ENCODE peak calls at places on chromosomes 1 and 21, in four cellular contexts. J, W, P and M are unnamed samples.

GRCh38 chr1:24782689-24783088 is 37.4 kb downstream of the CLIC4 start:
- DNase-seq in J (no peak), W (no peak), P (no peak), M (no peak)

GRCh38 chr21:45413922-45414321 is 9.0 kb downstream of the COL18A1 start:
- DNase-seq in J (no peak), W (no peak), P (no peak), M (no peak)

GRCh38 chr21:36323032-36323431 is 3.0 kb downstream of the MORC3 start:
- DNase-seq in J (no peak), W (no peak), P (no peak), M (peak; percentile 53)

GRCh38 chr1:212630159-212630900 is 21.8 kb downstream of the ATF3 start:
- DNase-seq in J (peak; percentile 88), W (no peak), P (peak; percentile 8), M (peak; percentile 79)

GRCh38 chr1:25875154-25875855 is at the start of gene PAQR7:
- DNase-seq in J (peak; percentile 91), W (peak; percentile 27), P (peak; percentile 69), M (peak; percentile 76)

GRCh38 chr1:2379733-2380404 is 11.5 kb downstream of the MORN1 start:
- DNase-seq in J (no peak), W (no peak), P (no peak), M (no peak)

GRCh38 chr1:34500451-34500850 is 254.4 kb upstream of the GJB5 start:
- DNase-seq in J (peak; percentile 65), W (no peak), P (no peak), M (no peak)

GRCh38 chr1:25517476-25518394 is 25.7 kb upstream of the LDLRAP1 start:
- DNase-seq in J (no peak), W (no peak), P (no peak), M (no peak)

GRCh38 chr1:52919051-52919719 is 2.4 kb downstream of the ECHDC2 start:
- DNase-seq in J (no peak), W (no peak), P (no peak), M (no peak)

GRCh38 chr1:5916572-5917280 is 75.5 kb downstream of the NPHP4 start:
- DNase-seq in J (no peak), W (no peak), P (no peak), M (no peak)

GRCh38 chr1:162722036-162722435 is 68.5 kb upstream of the HSD17B7 start:
- DNase-seq in J (no peak), W (no peak), P (no peak), M (no peak)

GRCh38 chr21:38544681-38545080 is 46.4 kb upstream of the ERG start:
- DNase-seq in J (no peak), W (no peak), P (no peak), M (no peak)

GRCh38 chr1:211420389-211420788 is 71.6 kb downstream of the RD3 start:
- DNase-seq in J (no peak), W (no peak), P (no peak), M (no peak)

GRCh38 chr21:32826317-32827167 is 55.0 kb upstream of the PAXBP1 start:
- DNase-seq in J (peak; percentile 82), W (no peak), P (peak; percentile 33), M (peak; percentile 45)

GRCh38 chr1:86779308-86780191 is 75.2 kb downstream of the SH3GLB1 start:
- DNase-seq in J (no peak), W (no peak), P (no peak), M (no peak)

GRCh38 chr1:33347650-33347992 is 26.7 kb upstream of the A3GALT2 start:
- DNase-seq in J (no peak), W (no peak), P (no peak), M (no peak)

GRCh38 chr1:100458925-100459814 is 78.8 kb upstream of the GPR88 start:
- DNase-seq in J (peak; percentile 89), W (peak; percentile 51), P (peak; percentile 56), M (peak; percentile 71)

GRCh38 chr1:119779869-119780356 is 11.2 kb upstream of the HMGCS2 start:
- DNase-seq in J (no peak), W (no peak), P (peak; percentile 78), M (no peak)

GRCh38 chr1:191851799-191852595 is 306.3 kb upstream of the RGS18 start:
- DNase-seq in J (no peak), W (no peak), P (no peak), M (no peak)

GRCh38 chr1:234726359-234726836 is 116.4 kb upstream of the IRF2BP2 start:
- DNase-seq in J (no peak), W (no peak), P (no peak), M (no peak)

GRCh38 chr1:231699769-231700168 is 73.2 kb downstream of the DISC1 start:
- DNase-seq in J (no peak), W (no peak), P (no peak), M (no peak)

GRCh38 chr1:110587906-110588305 is 18.3 kb downstream of the KCNA2 start:
- DNase-seq in J (no peak), W (no peak), P (no peak), M (no peak)

GRCh38 chr1:147177611-147178370 is 5.5 kb upstream of the PRKAB2 start:
- DNase-seq in J (no peak), W (no peak), P (no peak), M (no peak)

GRCh38 chr1:35573198-35573775 is at the start of gene TFAP2E:
- DNase-seq in J (no peak), W (no peak), P (peak; percentile 30), M (no peak)

GRCh38 chr21:44758781-44759627 is 42.6 kb downstream of the UBE2G2 start:
- DNase-seq in J (no peak), W (no peak), P (no peak), M (no peak)

GRCh38 chr1:247415423-247416361 is at the start of gene NLRP3:
- DNase-seq in J (peak; percentile 76), W (peak; percentile 24), P (no peak), M (peak; percentile 46)

GRCh38 chr1:244665771-244666217 is 12.9 kb downstream of the DESI2 start:
- DNase-seq in J (no peak), W (no peak), P (no peak), M (peak; percentile 60)

GRCh38 chr21:32387151-32387550 is 5.7 kb downstream of the URB1 start:
- DNase-seq in J (no peak), W (no peak), P (no peak), M (no peak)

GRCh38 chr1:97886199-97886598 is 34.6 kb downstream of the DPYD start:
- DNase-seq in J (no peak), W (no peak), P (no peak), M (no peak)

GRCh38 chr1:189654906-189655305 is 822.8 kb downstream of the BRINP3 start:
- DNase-seq in J (no peak), W (no peak), P (no peak), M (no peak)

GRCh38 chr1:202084791-202085681 is 37.7 kb upstream of the GPR37L1 start:
- DNase-seq in J (no peak), W (no peak), P (peak; percentile 79), M (no peak)

GRCh38 chr1:110896090-110896489 is 23.1 kb downstream of the CD53 start:
- DNase-seq in J (peak; percentile 76), W (no peak), P (no peak), M (no peak)

GRCh38 chr1:111139234-111139955 is 498 bp downstream of the DRAM2 start:
- DNase-seq in J (peak; percentile 85), W (no peak), P (peak; percentile 85), M (peak; percentile 77)

GRCh38 chr1:25009675-25010262 is 79.7 kb upstream of the RUNX3 start:
- DNase-seq in J (peak; percentile 77), W (no peak), P (no peak), M (no peak)

GRCh38 chr1:56137829-56138505 is 441.4 kb downstream of the PLPP3 start:
- DNase-seq in J (no peak), W (no peak), P (no peak), M (no peak)

GRCh38 chr1:30719406-30720270 is 3.7 kb downstream of the MATN1 start:
- DNase-seq in J (no peak), W (no peak), P (no peak), M (no peak)

GRCh38 chr1:6473974-6474814 is 8.2 kb upstream of the TNFRSF25 start:
- DNase-seq in J (no peak), W (no peak), P (peak; percentile 90), M (no peak)

GRCh38 chr1:170265234-170265633 is 119.5 kb downstream of the NTMT2 start:
- DNase-seq in J (no peak), W (no peak), P (no peak), M (no peak)